ENCODE peak calls at places on chromosomes 5 and 9, in eight cellular contexts. D, U, L, N, A, P, V and K are unnamed samples.

GRCh38 chr5:131610198-131611063 is 24.6 kb downstream of the RAPGEF6 start:
- DNase-seq in D (peak), U (no peak), L (peak), N (no peak), A (peak), P (no peak), V (no peak), K (no peak)

GRCh38 chr5:7742241-7742656 is 108.7 kb downstream of the CFAP90 start:
- DNase-seq in D (no peak), U (no peak), L (peak), N (no peak), A (no peak), P (no peak), V (no peak), K (no peak)

GRCh38 chr9:19192213-19193028 is 38.1 kb upstream of the DENND4C start:
- DNase-seq in D (no peak), U (no peak), L (no peak), N (no peak), A (no peak), P (no peak), V (no peak), K (no peak)

GRCh38 chr5:180201051-180201987 is 7.7 kb downstream of the RASGEF1C start:
- DNase-seq in D (no peak), U (no peak), L (no peak), N (peak), A (no peak), P (peak), V (no peak), K (peak)

GRCh38 chr5:38316544-38317224 is 58.3 kb downstream of the EGFLAM start:
- DNase-seq in D (peak), U (no peak), L (peak), N (peak), A (peak), P (peak), V (no peak), K (no peak)

GRCh38 chr5:142680605-142681259 is 5.2 kb downstream of the FGF1 start:
- DNase-seq in D (no peak), U (no peak), L (peak), N (no peak), A (no peak), P (no peak), V (no peak), K (no peak)

GRCh38 chr9:100474082-100474949 is 1.4 kb downstream of the TMEFF1 start:
- DNase-seq in D (no peak), U (no peak), L (no peak), N (peak), A (no peak), P (peak), V (peak), K (peak)

GRCh38 chr9:4382722-4383317 is 83.0 kb upstream of the GLIS3 start:
- DNase-seq in D (no peak), U (no peak), L (peak), N (no peak), A (peak), P (peak), V (no peak), K (no peak)

GRCh38 chr5:96691503-96692303 is 29.5 kb downstream of the CAST start:
- DNase-seq in D (no peak), U (no peak), L (no peak), N (no peak), A (peak), P (no peak), V (no peak), K (no peak)

GRCh38 chr9:94861589-94862241 is 135.2 kb downstream of the AOPEP start:
- DNase-seq in D (no peak), U (no peak), L (no peak), N (no peak), A (peak), P (no peak), V (no peak), K (no peak)

GRCh38 chr5:97224112-97224750 is 41.2 kb upstream of the RIOK2 start:
- DNase-seq in D (peak), U (no peak), L (peak), N (no peak), A (peak), P (no peak), V (no peak), K (no peak)

GRCh38 chr5:28473531-28474107 is 1435.2 kb upstream of the CDH9 start:
- DNase-seq in D (no peak), U (no peak), L (peak), N (no peak), A (no peak), P (no peak), V (no peak), K (no peak)

GRCh38 chr5:36950586-36951457 is 74.3 kb downstream of the NIPBL start:
- DNase-seq in D (no peak), U (no peak), L (peak), N (no peak), A (peak), P (no peak), V (no peak), K (no peak)

GRCh38 chr5:150801117-150801927 is 22.8 kb downstream of the SMIM3 start:
- DNase-seq in D (no peak), U (no peak), L (peak), N (peak), A (peak), P (peak), V (no peak), K (no peak)

GRCh38 chr9:129460323-129461261 is 160.3 kb downstream of the C9orf50 start:
- DNase-seq in D (peak), U (peak), L (peak), N (peak), A (peak), P (peak), V (peak), K (peak)
- TF ChIP-seq CTCF in D (peak), U (no peak), L (no peak), N (peak), A (no peak), P (no peak), V (peak), K (no peak)

DNA sequence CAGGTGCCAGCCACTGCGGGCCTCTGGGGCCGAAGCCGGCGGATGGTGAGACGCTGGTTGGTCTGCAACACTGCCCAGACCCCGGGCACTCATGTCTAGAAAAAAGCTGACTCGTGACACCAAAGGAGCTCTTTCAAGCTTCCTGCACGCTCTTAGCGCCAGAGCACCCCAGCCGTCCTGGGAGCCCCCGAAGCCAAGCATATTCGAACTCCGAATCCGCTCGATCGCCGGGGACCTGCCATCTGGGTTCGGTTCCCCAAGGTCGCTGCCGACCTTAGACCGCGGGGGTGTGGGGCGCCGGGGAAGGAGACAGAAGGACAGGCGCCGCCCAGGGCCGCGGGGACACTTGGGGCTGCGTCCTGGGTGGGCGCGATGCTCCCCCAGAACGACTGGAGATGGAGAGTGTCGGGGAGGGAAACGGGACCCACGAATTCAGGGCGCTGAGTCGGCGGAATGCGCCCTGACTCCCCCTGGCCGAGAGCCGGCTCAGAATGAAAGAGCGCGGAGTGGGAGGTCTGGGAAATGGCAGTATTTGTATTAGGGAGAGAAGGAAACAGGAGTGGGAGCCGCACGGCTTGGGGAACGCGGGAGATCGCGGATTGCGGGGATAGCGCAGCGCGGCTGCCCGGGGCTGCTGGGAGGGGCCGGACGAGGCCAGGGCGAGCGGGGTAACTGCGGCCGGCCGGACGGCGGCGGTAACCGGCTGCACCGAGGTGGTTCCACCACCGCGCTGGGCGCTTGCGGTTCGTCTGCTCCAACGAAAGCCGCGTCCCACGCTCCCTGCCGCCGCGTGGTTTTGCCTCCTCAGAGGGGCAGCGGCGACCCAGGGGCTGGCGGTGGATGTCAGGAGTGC is 20.1 kb upstream of the MARCHF6 start:
- DNase-seq in D (no peak), U (no peak), L (no peak), N (no peak), A (no peak), P (peak), V (peak), K (peak)
- TF ChIP-seq CTCF in D (peak), U (no peak), L (peak), N (no peak), A (no peak), P (no peak), V (peak), K (no peak)

GRCh38 chr9:135847833-135848232 is 59.5 kb downstream of the CAMSAP1 start:
- DNase-seq in D (no peak), U (no peak), L (no peak), N (no peak), A (no peak), P (no peak), V (no peak), K (no peak)
- TF ChIP-seq CTCF in D (no peak), U (no peak), L (no peak), N (no peak), A (no peak), P (no peak), V (no peak), K (no peak)

GRCh38 chr5:45038366-45038987 is 229.7 kb downstream of the MRPS30 start:
- DNase-seq in D (no peak), U (no peak), L (peak), N (no peak), A (peak), P (peak), V (no peak), K (no peak)
- TF ChIP-seq CTCF in D (peak), U (no peak), L (peak), N (peak), A (peak), P (peak), V (peak), K (peak)

DNA sequence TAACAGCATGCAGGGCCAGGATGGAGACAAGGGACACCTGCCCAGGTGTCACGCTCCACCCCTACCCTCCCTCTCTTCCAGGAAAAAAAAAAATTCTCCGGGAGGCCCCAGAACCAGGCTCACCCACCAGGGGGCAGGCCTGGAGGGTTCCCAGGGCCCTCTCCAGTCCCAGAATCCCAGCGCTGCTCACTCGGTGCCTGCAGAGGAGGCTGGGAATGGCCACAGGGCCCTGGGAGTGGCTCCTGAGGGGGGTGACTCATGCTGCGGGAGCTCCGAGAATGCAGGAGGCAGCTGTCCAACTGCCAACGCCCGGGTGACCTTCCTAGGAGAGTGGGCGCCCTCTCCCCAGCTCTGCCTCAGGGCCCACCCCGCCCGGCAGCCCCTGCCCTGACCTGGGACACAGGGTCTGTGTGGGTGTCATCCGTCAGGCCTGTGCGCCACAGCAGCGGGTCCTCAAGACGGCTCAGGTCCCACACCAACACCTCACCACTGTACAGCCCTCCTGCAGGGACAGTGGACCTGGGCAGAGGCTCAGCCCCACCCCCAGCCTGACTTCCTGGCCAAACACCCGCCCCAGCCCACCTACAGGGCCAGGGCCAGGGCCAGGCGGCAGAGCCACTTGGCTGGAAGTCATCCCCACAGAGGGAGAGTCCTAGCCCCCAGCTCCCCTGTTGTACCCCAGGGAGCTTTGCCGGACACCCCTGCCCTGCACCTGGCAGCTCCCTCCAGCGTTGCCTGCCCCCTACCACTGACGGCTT is 21.2 kb downstream of the DYNC2I2 start:
- DNase-seq in D (peak), U (no peak), L (peak), N (peak), A (peak), P (peak), V (peak), K (peak)
- TF ChIP-seq CTCF in D (peak), U (no peak), L (peak), N (peak), A (peak), P (peak), V (peak), K (peak)

GRCh38 chr9:93259490-93260289 is 75.8 kb downstream of the WNK2 start:
- DNase-seq in D (no peak), U (no peak), L (no peak), N (no peak), A (no peak), P (peak), V (peak), K (peak)

GRCh38 chr9:93261735-93262523 is 78.0 kb downstream of the WNK2 start:
- DNase-seq in D (no peak), U (no peak), L (no peak), N (no peak), A (no peak), P (peak), V (peak), K (peak)

GRCh38 chr9:93262537-93263310 is 78.8 kb downstream of the WNK2 start:
- DNase-seq in D (no peak), U (no peak), L (no peak), N (no peak), A (no peak), P (peak), V (peak), K (no peak)

GRCh38 chr9:93260290-93261066 is 76.5 kb downstream of the WNK2 start:
- DNase-seq in D (no peak), U (no peak), L (no peak), N (no peak), A (no peak), P (peak), V (peak), K (peak)

GRCh38 chr9:93261281-93261680 is 77.3 kb downstream of the WNK2 start:
- DNase-seq in D (no peak), U (no peak), L (no peak), N (no peak), A (no peak), P (peak), V (peak), K (peak)
- TF ChIP-seq CTCF in D (no peak), U (no peak), L (no peak), N (no peak), A (no peak), P (no peak), V (no peak), K (no peak)

GRCh38 chr9:88741335-88741734 is 206.4 kb downstream of the NXNL2 start:
- DNase-seq in D (no peak), U (no peak), L (no peak), N (peak), A (no peak), P (no peak), V (no peak), K (no peak)
- TF ChIP-seq CTCF in D (no peak), U (no peak), L (peak), N (peak), A (peak), P (peak), V (peak), K (peak)